ENCODE peak calls at places on chromosomes 3 and 15, in six cellular contexts. I is body of pancreas, C is tibial artery, R is osteoblast, H is RWPE1, N is endothelial cell. K is an unnamed sample.

GRCh38 chr3:141529256-141530132 is 42.7 kb downstream of the RASA2 start:
- DNase-seq in I (no peak), C (no peak), R (no peak), H (no peak), N (no peak), K (no peak)

GRCh38 chr3:169478566-169479313 is 184.8 kb downstream of the MECOM start:
- DNase-seq in I (no peak), C (no peak), R (no peak), H (peak), N (no peak), K (no peak)

GRCh38 chr3:38163117-38163870 is 2.0 kb upstream of the OXSR1 start:
- DNase-seq in I (no peak), C (no peak), R (no peak), H (no peak), N (no peak), K (peak)

GRCh38 chr3:195405646-195406045 is 37.2 kb downstream of the ACAP2 start:
- DNase-seq in I (no peak), C (no peak), R (no peak), H (no peak), N (no peak), K (no peak)

GRCh38 chr3:130395916-130396315 is 50.4 kb downstream of the COL6A5 start:
- DNase-seq in I (no peak), C (no peak), R (no peak), H (peak), N (no peak), K (no peak)

GRCh38 chr3:122505676-122506075 is 9.1 kb downstream of the KPNA1 start:
- DNase-seq in I (no peak), C (no peak), R (no peak), H (no peak), N (no peak), K (no peak)

GRCh38 chr3:29475854-29476253 is 195.0 kb downstream of the RBMS3 start:
- DNase-seq in I (no peak), C (no peak), R (no peak), H (no peak), N (no peak), K (no peak)

GRCh38 chr3:185960518-185961288 is 22.9 kb upstream of the TRA2B start:
- DNase-seq in I (no peak), C (no peak), R (no peak), H (no peak), N (no peak), K (peak)

GRCh38 chr15:40340038-40340739 is 550 bp downstream of the CCDC9B start:
- DNase-seq in I (peak), C (peak), R (peak), H (peak), N (no peak), K (no peak)

GRCh38 chr3:189132125-189132744 is 39.5 kb upstream of the TPRG1 start:
- DNase-seq in I (peak), C (peak), R (peak), H (peak), N (no peak), K (peak)

GRCh38 chr15:57927091-57927631 is 138.3 kb downstream of the ALDH1A2 start:
- DNase-seq in I (no peak), C (no peak), R (no peak), H (no peak), N (no peak), K (no peak)

GRCh38 chr15:58383876-58384275 is 47.9 kb upstream of the LIPC start:
- DNase-seq in I (no peak), C (no peak), R (no peak), H (no peak), N (no peak), K (peak)

GRCh38 chr3:49295489-49296058 is 18.5 kb upstream of the C3orf62 start:
- DNase-seq in I (peak), C (no peak), R (no peak), H (no peak), N (peak), K (peak)

GRCh38 chr3:151935451-151935850 is 62.0 kb downstream of the SUCNR1 start:
- DNase-seq in I (no peak), C (no peak), R (no peak), H (no peak), N (no peak), K (no peak)

GRCh38 chr15:90340345-90340744 is 11.7 kb upstream of the ZNF774 start:
- DNase-seq in I (peak), C (no peak), R (no peak), H (no peak), N (no peak), K (no peak)

GRCh38 chr3:194255252-194256039 is 95.7 kb downstream of the CPN2 start:
- DNase-seq in I (no peak), C (peak), R (peak), H (no peak), N (peak), K (peak)

GRCh38 chr15:47384316-47384715 is 333.0 kb upstream of the SEMA6D start:
- DNase-seq in I (no peak), C (peak), R (peak), H (peak), N (peak), K (no peak)
- TF ChIP-seq CTCF in I (no peak), C (no peak), R (no peak), H (no peak), N (no peak), K (no peak)

GRCh38 chr3:160340351-160340750 is 58.7 kb downstream of the IFT80 start:
- DNase-seq in I (no peak), C (no peak), R (no peak), H (no peak), N (no peak), K (no peak)

GRCh38 chr3:160346511-160346910 is 52.5 kb downstream of the IFT80 start:
- DNase-seq in I (no peak), C (no peak), R (no peak), H (no peak), N (no peak), K (no peak)

DNA sequence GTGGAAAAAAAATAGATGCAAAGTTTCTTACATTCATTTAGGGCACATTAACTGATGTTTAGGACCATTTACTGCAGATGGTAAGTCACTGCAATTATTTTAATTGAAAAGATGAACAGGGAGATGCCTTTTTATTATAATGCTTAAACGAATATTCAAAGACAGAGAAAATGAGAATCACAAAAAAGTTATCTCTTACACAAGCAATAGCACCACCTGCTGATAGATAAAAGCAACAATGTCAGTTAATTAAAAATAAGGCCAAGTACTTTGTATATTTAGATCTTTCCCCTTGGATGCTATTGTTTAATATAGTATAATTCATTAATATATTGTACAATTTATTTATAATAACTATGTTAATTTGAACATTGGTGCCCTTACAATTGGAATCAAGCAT is 55.9 kb downstream of the IFT80 start:
- DNase-seq in I (no peak), C (no peak), R (no peak), H (peak), N (no peak), K (no peak)
- TF ChIP-seq CTCF in I (peak), C (no peak), R (peak), H (peak), N (peak), K (peak)

DNA sequence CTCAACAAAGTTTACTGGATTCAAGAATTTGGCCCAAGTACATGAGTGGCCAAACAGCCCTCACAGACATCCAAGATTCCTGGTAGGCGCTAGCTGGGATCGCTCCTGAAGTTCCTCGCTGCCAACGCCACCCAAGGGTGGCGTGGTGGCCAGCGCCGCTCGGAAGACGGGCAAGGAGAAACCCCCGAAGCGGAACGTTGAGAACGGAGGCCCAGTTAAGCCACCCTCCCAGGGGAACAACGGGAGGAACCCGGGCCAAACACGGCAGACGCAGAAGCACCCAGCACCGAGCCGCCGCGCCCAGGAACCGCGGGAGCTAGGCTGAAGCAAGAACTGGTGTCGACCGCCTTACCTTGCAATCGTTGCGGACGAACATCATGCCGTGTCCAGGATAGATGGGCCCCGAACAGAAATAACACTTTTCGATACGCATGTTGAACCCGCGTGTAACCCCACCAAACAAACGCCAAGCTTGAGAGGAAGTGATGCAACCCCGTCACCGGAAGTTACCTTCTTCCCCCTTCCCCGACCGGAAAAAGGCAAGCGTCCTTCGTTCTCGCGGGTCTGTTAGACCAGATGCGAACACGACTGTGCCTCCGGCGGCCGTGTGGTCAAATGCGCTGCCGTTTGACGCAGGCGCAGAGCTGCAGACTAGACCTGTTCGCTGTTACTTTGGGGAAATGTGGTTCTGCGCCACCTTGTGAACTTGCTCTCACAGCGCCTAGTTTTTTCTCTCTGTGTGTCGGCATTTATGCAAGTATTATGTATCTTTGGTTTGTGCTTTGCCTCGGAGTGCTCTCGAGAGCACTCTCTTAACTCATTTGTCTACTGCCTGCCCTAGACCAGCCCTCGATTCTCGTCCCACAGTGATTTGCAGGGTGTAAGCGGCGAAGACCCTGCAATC is at the start of gene RSL24D1:
- DNase-seq in I (peak), C (peak), R (peak), H (peak), N (peak), K (peak)
- TF ChIP-seq CTCF in I (peak), C (peak), R (peak), H (peak), N (peak), K (peak)

DNA sequence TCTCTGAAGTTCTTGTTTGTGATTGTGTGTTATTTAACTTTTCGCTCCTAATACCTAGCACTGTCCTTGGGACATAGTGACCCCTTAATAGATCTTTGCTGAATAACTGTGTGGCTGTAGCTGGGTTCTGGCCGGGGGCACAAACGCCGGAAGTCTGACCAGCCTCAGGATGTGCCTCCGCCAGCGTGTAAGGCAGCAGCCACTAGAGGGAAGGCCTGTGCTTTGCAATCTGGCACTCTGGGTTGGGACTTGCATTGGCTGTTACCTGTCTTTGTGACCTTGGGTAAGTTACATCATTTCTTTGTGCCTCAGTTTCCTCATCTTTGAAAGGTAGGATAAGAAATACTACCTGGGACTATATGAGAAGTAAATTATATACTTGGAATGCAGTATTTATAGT is 158.7 kb downstream of the GHSR start:
- DNase-seq in I (peak), C (peak), R (no peak), H (no peak), N (peak), K (no peak)
- TF ChIP-seq CTCF in I (peak), C (peak), R (peak), H (no peak), N (no peak), K (no peak)

DNA sequence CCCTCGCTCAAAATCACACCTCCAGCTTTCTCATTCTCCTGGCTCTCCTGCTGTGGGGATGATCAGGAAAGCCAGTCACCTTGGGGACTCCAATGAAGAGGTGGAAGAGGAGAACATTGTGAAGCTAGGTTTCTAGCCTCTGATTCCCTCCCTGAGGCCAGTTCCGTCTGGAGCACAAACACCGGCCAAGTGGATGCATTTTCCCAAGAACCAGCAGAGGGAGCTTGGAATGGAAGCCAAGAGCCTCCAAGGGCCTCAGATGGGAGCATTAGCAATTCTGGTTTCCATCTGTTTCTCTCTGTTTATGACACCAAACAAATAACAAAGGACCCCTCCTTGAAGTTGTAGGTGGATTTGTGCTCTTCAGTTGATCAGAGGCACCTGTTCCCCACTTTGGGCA is 40.6 kb upstream of the NMNAT3 start:
- DNase-seq in I (peak), C (peak), R (no peak), H (peak), N (peak), K (no peak)
- TF ChIP-seq CTCF in I (peak), C (no peak), R (peak), H (no peak), N (peak), K (no peak)

DNA sequence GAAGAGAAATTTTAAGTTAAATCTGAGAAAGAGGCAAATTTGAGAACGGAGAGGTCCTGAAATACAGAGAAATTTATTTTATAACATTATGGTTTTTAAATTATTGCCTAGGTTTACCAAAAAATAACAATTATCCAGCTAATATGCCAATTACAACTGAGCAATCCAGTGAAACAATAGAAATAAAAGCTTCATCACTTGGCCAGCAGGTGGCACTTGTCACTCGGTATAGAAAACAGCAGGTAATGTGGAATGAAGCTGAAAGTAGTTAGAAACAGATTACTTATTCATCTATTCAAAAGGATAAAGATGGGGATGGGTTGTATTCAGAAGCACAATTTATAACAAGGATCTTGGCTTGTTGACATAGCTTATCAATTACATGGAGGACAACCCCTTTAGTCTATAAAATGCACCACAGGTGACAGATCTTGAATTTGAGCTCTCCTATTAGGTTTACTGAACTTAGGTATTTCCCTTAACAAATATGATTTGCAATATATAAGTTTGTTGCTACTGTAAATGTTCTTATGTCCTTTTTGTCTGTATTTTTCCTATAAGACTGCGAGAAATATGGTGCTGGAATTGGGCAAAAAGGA is 70.1 kb upstream of the GUCA1C start:
- DNase-seq in I (peak), C (no peak), R (no peak), H (peak), N (peak), K (peak)
- TF ChIP-seq CTCF in I (peak), C (peak), R (peak), H (peak), N (peak), K (peak)

GRCh38 chr15:51367322-51367976 is 26.0 kb downstream of the GLDN start:
- DNase-seq in I (no peak), C (no peak), R (no peak), H (no peak), N (no peak), K (no peak)

GRCh38 chr15:51366071-51366470 is 24.6 kb downstream of the GLDN start:
- DNase-seq in I (no peak), C (no peak), R (no peak), H (no peak), N (no peak), K (no peak)

GRCh38 chr15:51365417-51365816 is 24.0 kb downstream of the GLDN start:
- DNase-seq in I (no peak), C (no peak), R (no peak), H (no peak), N (no peak), K (no peak)

GRCh38 chr15:51368307-51368706 is 26.9 kb downstream of the GLDN start:
- DNase-seq in I (no peak), C (no peak), R (no peak), H (no peak), N (no peak), K (no peak)

GRCh38 chr15:51366911-51367310 is 25.5 kb downstream of the GLDN start:
- DNase-seq in I (peak), C (peak), R (no peak), H (peak), N (no peak), K (no peak)
- TF ChIP-seq CTCF in I (no peak), C (no peak), R (no peak), H (no peak), N (no peak), K (no peak)

GRCh38 chr15:64905941-64906340 is 5.8 kb upstream of the ANKDD1A start:
- DNase-seq in I (no peak), C (no peak), R (no peak), H (no peak), N (no peak), K (no peak)

GRCh38 chr15:64903331-64903950 is 8.3 kb upstream of the ANKDD1A start:
- DNase-seq in I (no peak), C (no peak), R (no peak), H (no peak), N (no peak), K (no peak)

GRCh38 chr15:64904189-64904588 is 7.5 kb upstream of the ANKDD1A start:
- DNase-seq in I (no peak), C (no peak), R (no peak), H (no peak), N (no peak), K (no peak)

GRCh38 chr15:64906402-64906801 is 5.3 kb upstream of the ANKDD1A start:
- DNase-seq in I (no peak), C (no peak), R (no peak), H (no peak), N (no peak), K (no peak)

DNA sequence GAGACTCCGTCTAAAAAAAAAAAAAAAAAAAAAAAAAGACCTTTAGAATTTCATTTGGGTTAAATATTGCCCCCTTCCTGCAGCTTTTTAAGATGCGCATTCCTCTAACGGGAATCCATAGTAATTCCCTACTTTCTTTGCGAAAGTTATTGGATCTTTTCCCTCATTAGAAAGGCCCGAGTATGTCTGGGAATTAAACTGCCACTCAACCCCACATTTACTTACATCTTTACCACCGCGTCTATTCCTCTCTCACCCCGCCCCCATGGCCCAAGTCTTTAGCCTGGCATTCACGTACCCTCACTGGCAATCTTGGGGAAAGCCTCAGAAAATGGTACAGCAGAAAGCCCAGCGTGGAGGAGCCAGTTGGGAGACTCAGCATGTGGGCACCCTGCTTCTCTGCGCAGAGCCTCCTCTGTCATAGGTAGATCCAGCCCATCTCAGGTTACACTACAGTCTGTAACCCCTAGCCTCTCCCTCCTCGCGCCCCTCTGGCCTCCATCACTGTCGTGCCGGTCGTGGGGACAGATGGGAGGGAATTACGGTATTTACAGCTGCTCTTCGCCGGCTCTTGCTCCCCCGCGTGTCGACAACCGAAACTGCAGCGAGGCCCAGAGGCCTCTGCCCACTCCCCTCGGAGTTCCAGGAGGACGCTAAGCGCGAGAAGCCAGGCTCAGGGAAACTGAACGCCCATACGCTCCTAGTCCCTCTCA is 6.4 kb upstream of the ANKDD1A start:
- DNase-seq in I (peak), C (peak), R (peak), H (peak), N (peak), K (peak)
- TF ChIP-seq CTCF in I (peak), C (peak), R (peak), H (peak), N (peak), K (peak)